ENCODE peak calls at places on chromosomes 16 and 17, in nine cellular contexts. E, T, L, I, A, X, O, M and Y are unnamed samples.

GRCh38 chr17:65850486-65850885 is 289.0 kb upstream of the AXIN2 start:
- DNase-seq in M (no peak), L (no peak), A (no peak), I (peak), X (no peak), O (peak), E (peak), T (peak), Y (no peak)

GRCh38 chr16:84868829-84869457 is 49.2 kb downstream of the CRISPLD2 start:
- DNase-seq in E (no peak), I (no peak), X (peak), M (no peak), T (no peak), A (no peak), O (no peak), L (no peak), Y (no peak)

GRCh38 chr17:14815079-14815478 is 450.0 kb downstream of the PMP22 start:
- DNase-seq in L (no peak), E (no peak), X (no peak), M (no peak), T (no peak), O (peak), A (no peak), I (no peak), Y (no peak)

GRCh38 chr16:11797957-11798299 is 870 bp upstream of the ZC3H7A start:
- DNase-seq in T (no peak), A (peak), I (no peak), X (no peak), E (no peak), M (no peak), L (no peak), O (no peak), Y (peak)

GRCh38 chr16:85389679-85390470 is 223.2 kb upstream of the GSE1 start:
- DNase-seq in I (no peak), L (no peak), O (no peak), M (no peak), E (no peak), A (no peak), T (no peak), X (no peak), Y (no peak)

GRCh38 chr17:68771867-68772515 is 170.8 kb upstream of the FAM20A start:
- DNase-seq in A (peak), M (peak), T (peak), L (no peak), E (peak), I (no peak), X (no peak), O (peak), Y (no peak)

GRCh38 chr17:1259910-1260389 is 10.3 kb upstream of the BHLHA9 start:
- DNase-seq in M (no peak), A (no peak), L (no peak), E (peak), X (no peak), T (peak), O (no peak), I (no peak), Y (peak)

GRCh38 chr17:57732062-57732461 is 13.0 kb downstream of the CCDC182 start:
- DNase-seq in I (no peak), O (peak), T (no peak), E (no peak), A (no peak), L (no peak), X (peak), M (no peak), Y (no peak)

GRCh38 chr16:24701521-24701951 is 27.9 kb upstream of the TNRC6A start:
- DNase-seq in L (no peak), I (peak), A (no peak), X (no peak), M (peak), E (peak), T (peak), O (no peak), Y (no peak)

GRCh38 chr17:39699818-39700147 is at the start of gene ERBB2:
- DNase-seq in O (peak), X (no peak), A (peak), I (peak), T (peak), L (no peak), E (peak), M (peak), Y (no peak)

GRCh38 chr16:85090873-85091521 is 21.3 kb downstream of the CIBAR2 start:
- DNase-seq in L (no peak), I (no peak), T (no peak), A (no peak), O (no peak), M (no peak), E (no peak), X (no peak), Y (no peak)

GRCh38 chr17:81186203-81186602 is 20.2 kb upstream of the AATK start:
- DNase-seq in O (no peak), L (no peak), X (no peak), I (no peak), E (no peak), A (no peak), T (no peak), M (no peak), Y (no peak)

GRCh38 chr16:11977206-11978041 is 890 bp downstream of the SNX29 start:
- DNase-seq in L (no peak), E (peak), O (peak), I (peak), M (peak), A (no peak), X (no peak), T (no peak), Y (peak)